ENCODE peak calls at places on chromosome 4, in six cellular contexts. B is esophagus muscularis mucosa, E is tibial artery, A is psoas muscle, G is thyroid gland, P is uterus. F is an unnamed sample.

GRCh38 chr4:105509291-105509690 is 35.4 kb upstream of the PPA2 start:
- DNase-seq in G (no peak), E (no peak), P (no peak), A (no peak), B (no peak), F (no peak)

GRCh38 chr4:23202712-23203247 is 510.0 kb downstream of the GBA3 start:
- DNase-seq in B (no peak), G (no peak), A (no peak), E (no peak), P (no peak), F (no peak)

GRCh38 chr4:140697709-140698560 is 58.2 kb downstream of the TBC1D9 start:
- DNase-seq in P (no peak), E (no peak), B (no peak), A (no peak), G (no peak), F (no peak)

GRCh38 chr4:37970702-37971101 is 10.5 kb downstream of the PTTG2 start:
- DNase-seq in G (peak; percentile 70), A (peak; percentile 81), P (peak; percentile 47), E (peak; percentile 79), B (no peak), F (peak; percentile 87)

GRCh38 chr4:141254326-141254725 is 33.6 kb downstream of the ZNF330 start:
- DNase-seq in P (no peak), G (no peak), E (no peak), B (no peak), A (no peak), F (no peak)

GRCh38 chr4:10612476-10612875 is 72.1 kb downstream of the CLNK start:
- DNase-seq in E (no peak), G (no peak), B (no peak), A (no peak), P (no peak), F (no peak)

GRCh38 chr4:38313999-38314561 is 349.9 kb upstream of the KLF3 start:
- DNase-seq in A (no peak), B (no peak), P (no peak), E (no peak), G (no peak), F (no peak)

GRCh38 chr4:77959566-77960338 is 97.1 kb downstream of the MRPL1 start:
- DNase-seq in A (no peak), G (no peak), P (no peak), B (no peak), E (no peak), F (no peak)

GRCh38 chr4:1759170-1759817 is 33.8 kb upstream of the FGFR3 start:
- DNase-seq in B (no peak), P (no peak), G (no peak), E (no peak), A (no peak), F (no peak)

GRCh38 chr4:133565379-133565778 is 416.3 kb downstream of the PCDH10 start:
- DNase-seq in G (no peak), B (no peak), E (no peak), P (no peak), A (no peak), F (no peak)

GRCh38 chr4:124426279-124426678 is 286.3 kb downstream of the ANKRD50 start:
- DNase-seq in A (no peak), B (no peak), G (no peak), E (no peak), P (no peak), F (no peak)

GRCh38 chr4:100022792-100023222 is 72.7 kb upstream of the H2AZ1 start:
- DNase-seq in E (no peak), P (no peak), A (no peak), G (no peak), B (no peak), F (no peak)

GRCh38 chr4:68347845-68348244 is 2.0 kb downstream of the YTHDC1 start:
- DNase-seq in B (no peak), G (no peak), P (no peak), A (no peak), E (no peak), F (no peak)

GRCh38 chr4:68346461-68346860 is 3.4 kb downstream of the YTHDC1 start:
- DNase-seq in G (no peak), A (no peak), P (no peak), E (no peak), B (no peak), F (no peak)

GRCh38 chr4:68344049-68344448 is 5.8 kb downstream of the YTHDC1 start:
- DNase-seq in G (no peak), E (no peak), A (no peak), B (no peak), P (no peak), F (no peak)

GRCh38 chr4:68342139-68342538 is 7.8 kb downstream of the YTHDC1 start:
- DNase-seq in A (no peak), E (no peak), P (no peak), B (no peak), G (peak; percentile 13), F (no peak)

DNA sequence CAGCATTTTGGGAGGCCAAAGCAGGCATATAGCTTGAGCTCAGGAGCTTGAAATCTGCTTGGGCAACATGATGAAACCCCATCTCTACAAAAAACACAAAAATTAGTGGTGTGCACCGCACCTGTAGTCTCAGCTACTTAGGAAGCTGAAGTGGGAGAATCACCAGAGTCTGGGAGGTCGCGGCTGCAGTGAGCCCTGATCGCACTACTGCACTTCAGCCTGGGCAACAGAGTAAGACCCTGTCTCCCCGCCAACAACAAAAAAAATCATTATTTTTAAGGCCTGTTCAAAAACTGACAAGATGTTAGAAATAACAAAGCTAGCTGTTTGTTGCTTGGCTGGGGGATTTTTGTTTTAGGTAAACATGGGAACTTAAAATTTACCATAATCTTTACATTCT is 5.1 kb downstream of the YTHDC1 start:
- DNase-seq in P (no peak), B (no peak), E (no peak), G (peak; percentile 18), A (no peak), F (no peak)
- H3K4me1 ChIP-seq in P (peaks cover 2% of the 10 kb centered on the region), B (peaks cover 83% of the 10 kb centered on the region), E (no peaks in the 10 kb centered on the region), G (peaks cover 47% of the 10 kb centered on the region), A (peaks cover 79% of the 10 kb centered on the region), F (peaks cover 86% of the 10 kb centered on the region)

GRCh38 chr4:109332926-109333464 is 30.5 kb upstream of the COL25A1 start:
- DNase-seq in A (no peak), G (no peak), P (no peak), B (peak; percentile 68), E (no peak), F (no peak)
- TF ChIP-seq CTCF in A (peak; percentile 21), G (no peak), P (no peak), B (no peak), E (no peak), F (no peak)

DNA sequence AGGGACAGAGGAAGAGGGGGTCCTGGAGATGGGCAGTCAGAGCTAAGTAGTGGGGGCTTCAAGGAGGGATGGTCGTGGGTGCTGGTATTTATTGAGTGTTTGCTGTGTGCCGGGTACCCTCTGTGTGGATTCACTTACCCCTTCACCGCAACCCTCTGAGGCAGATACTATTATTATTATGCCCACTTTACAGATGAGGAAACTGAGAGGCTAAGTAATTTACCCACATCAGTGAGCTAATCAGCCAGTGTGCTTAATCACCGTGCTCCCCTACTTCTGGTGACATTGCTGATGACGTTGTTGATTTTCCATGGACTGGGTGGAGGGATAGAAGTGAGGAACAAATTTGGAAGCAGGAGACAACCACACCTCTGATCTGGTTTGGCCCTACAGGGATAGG is 4.1 kb upstream of the KIAA0232 start:
- DNase-seq in G (no peak), A (no peak), E (no peak), P (no peak), B (no peak), F (no peak)
- H3K4me1 ChIP-seq in G (peaks cover 12% of the 10 kb centered on the region), A (peaks cover 21% of the 10 kb centered on the region), E (no peaks in the 10 kb centered on the region), P (no peaks in the 10 kb centered on the region), B (peaks cover 10% of the 10 kb centered on the region), F (peaks cover 8% of the 10 kb centered on the region)

DNA sequence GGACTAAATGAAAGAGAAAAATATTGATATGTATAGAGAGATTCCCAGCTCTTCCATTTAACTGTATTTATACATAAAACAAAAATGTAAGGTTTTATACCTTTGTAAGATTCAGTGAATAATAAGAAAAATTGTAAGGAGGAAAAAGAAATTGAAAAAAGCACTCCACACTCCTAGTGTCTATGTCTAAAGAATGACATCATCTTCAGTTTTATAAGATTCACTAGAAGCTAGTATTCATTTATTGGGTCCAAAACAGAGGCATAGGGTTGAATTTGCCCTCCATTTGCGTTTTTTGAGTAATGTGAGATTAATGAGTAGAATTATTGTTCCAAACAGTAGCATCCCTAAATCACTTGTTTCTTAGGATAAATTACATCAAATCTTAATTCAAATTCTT is 248.3 kb downstream of the PPP3CA start:
- DNase-seq in P (no peak), G (no peak), B (no peak), A (no peak), E (no peak), F (no peak)
- TF ChIP-seq CTCF in P (no peak), G (no peak), B (no peak), A (no peak), E (no peak), F (no peak)

GRCh38 chr4:8241895-8242696 is 27.5 kb upstream of the HTRA3 start:
- DNase-seq in P (peak; percentile 91), G (peak; percentile 84), B (peak; percentile 96), E (peak; percentile 89), A (peak; percentile 89), F (peak; percentile 91)
- H3K4me1 ChIP-seq in P (no peaks in the 10 kb centered on the region), G (peaks cover 26% of the 10 kb centered on the region), B (peaks cover 12% of the 10 kb centered on the region), E (no peaks in the 10 kb centered on the region), A (peaks cover 8% of the 10 kb centered on the region), F (peaks cover 20% of the 10 kb centered on the region)

GRCh38 chr4:122480023-122480422 is 23.5 kb upstream of the IL2 start:
- DNase-seq in E (no peak), G (no peak), P (no peak), A (no peak), B (no peak), F (peak; percentile 10)

GRCh38 chr4:122476745-122477144 is 20.2 kb upstream of the IL2 start:
- DNase-seq in B (no peak), P (no peak), G (no peak), E (no peak), A (no peak), F (no peak)

GRCh38 chr4:122480655-122481487 is 24.3 kb upstream of the IL2 start:
- DNase-seq in E (no peak), P (no peak), G (no peak), A (no peak), B (no peak), F (no peak)

GRCh38 chr4:122483481-122483880 is 27.0 kb upstream of the IL2 start:
- DNase-seq in P (no peak), A (no peak), E (no peak), G (no peak), B (no peak), F (no peak)

GRCh38 chr4:122481766-122482405 is 25.4 kb upstream of the IL2 start:
- DNase-seq in B (no peak), E (no peak), P (no peak), A (no peak), G (no peak), F (no peak)
- TF ChIP-seq CTCF in B (no peak), E (no peak), P (no peak), A (no peak), G (no peak), F (no peak)